ENCODE peak calls at places on chromosomes 11 and 22, in four cellular contexts. H is body of pancreas, P is caudate nucleus, T is cardiac muscle cell. Q is an unnamed sample.

GRCh38 chr11:134560066-134560465 is 148.0 kb upstream of the B3GAT1 start:
- DNase-seq in P (no peak), T (no peak), H (no peak), Q (no peak)

GRCh38 chr11:67776834-67777530 is 102.6 kb upstream of the ALDH3B2 start:
- DNase-seq in P (no peak), H (no peak), T (peak), Q (no peak)

GRCh38 chr11:2779981-2780849 is 80.4 kb upstream of the KCNQ1OT1 start:
- DNase-seq in P (no peak), T (peak), H (peak), Q (peak)

GRCh38 chr11:47271328-47271727 is 1.4 kb downstream of the MADD start:
- DNase-seq in H (no peak), P (no peak), T (no peak), Q (no peak)

GRCh38 chr11:92511522-92512203 is 287.0 kb downstream of the FAT3 start:
- DNase-seq in H (no peak), T (no peak), P (no peak), Q (no peak)

GRCh38 chr11:86062719-86063118 is 6.2 kb downstream of the PICALM start:
- DNase-seq in P (no peak), H (no peak), T (no peak), Q (no peak)

GRCh38 chr11:116692318-116693106 is 80.3 kb downstream of the BUD13 start:
- DNase-seq in P (no peak), T (no peak), H (peak), Q (no peak)

GRCh38 chr11:67648140-67648795 is 2.3 kb downstream of the ACY3 start:
- DNase-seq in P (no peak), T (no peak), H (peak), Q (peak)

GRCh38 chr11:62805991-62806441 is 776 bp upstream of the NXF1 start:
- DNase-seq in P (no peak), H (no peak), T (peak), Q (no peak)

GRCh38 chr11:19597194-19597593 is 115.4 kb upstream of the NAV2 start:
- DNase-seq in H (no peak), T (peak), P (no peak), Q (no peak)

GRCh38 chr22:49373289-49373666 is 454.4 kb downstream of the BRD1 start:
- DNase-seq in T (no peak), P (no peak), H (no peak), Q (no peak)
- H3K27ac ChIP-seq in T (no peak), P (no peak), H (no peak), Q (no peak)

DNA sequence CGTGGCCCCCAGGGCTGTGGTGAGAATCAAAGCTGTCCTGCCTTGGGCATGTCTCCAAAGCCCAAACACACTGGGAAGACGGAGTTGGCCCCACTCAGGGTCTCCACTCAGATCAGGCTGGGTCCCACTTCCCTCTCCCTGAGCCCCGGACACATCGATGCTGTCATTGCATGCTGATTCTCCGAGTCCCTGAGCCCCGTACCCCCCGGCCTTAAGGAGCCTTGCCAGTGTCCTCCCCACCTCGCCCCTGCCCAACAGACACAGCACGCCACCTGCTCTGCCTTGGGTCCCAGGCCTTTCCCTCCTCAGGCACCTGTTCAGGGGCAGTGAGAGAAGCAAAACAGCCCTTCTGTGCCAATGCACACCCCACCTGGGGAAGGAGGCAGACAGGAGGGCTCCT is 14.6 kb downstream of the EIF1AD start:
- DNase-seq in H (no peak), T (no peak), P (no peak), Q (no peak)
- H3K27ac ChIP-seq in H (no peak), T (no peak), P (no peak), Q (no peak)

GRCh38 chr22:37273126-37273845 is 9.0 kb upstream of the CYTH4 start:
- DNase-seq in P (no peak), T (peak), H (no peak), Q (no peak)
- H3K27ac ChIP-seq in P (no peak), T (no peak), H (no peak), Q (no peak)

DNA sequence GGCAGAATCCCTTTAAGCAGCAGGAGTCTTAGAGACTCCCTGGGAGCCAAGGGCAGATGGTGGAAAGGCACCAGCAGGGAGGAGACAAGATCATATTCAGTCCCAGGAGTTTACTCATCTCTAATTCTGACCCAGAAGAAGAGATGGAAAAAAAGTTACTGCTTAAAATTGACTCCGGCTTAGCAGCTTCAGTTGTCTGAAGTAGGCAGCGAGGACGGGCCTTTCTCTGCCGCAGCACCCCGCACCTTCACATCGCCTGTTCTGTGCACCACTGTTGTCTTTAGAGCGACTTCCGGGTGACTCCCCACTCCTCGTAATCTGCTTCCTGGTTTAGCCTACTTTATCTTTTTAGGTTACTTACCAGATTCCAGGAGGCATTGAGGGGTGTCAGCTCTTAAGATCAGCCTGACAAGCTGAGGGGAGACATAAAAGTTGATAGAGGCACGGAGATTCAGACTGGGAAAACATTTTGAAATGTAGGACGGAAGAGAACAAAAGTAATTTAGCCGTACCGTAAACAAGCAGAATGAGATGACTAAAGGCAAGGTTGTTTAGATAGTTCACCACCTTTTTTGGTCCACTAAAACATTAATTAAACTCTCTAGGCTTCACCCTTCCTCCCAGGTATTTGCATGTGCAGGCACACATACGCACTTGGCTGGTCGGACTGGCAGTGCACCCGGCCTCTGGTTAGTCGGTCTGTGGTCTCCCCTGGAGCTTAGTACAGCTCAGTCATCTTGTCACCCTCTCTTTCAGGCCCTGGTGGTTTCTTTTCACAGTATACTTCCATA is 74.3 kb downstream of the CECR2 start:
- DNase-seq in T (no peak), P (no peak), H (no peak), Q (no peak)
- H3K27ac ChIP-seq in T (peak), P (no peak), H (no peak), Q (peak)

GRCh38 chr22:35538801-35539321 is 1.8 kb upstream of the RASD2 start:
- DNase-seq in T (peak), H (peak), P (no peak), Q (no peak)
- H3K27ac ChIP-seq in T (no peak), H (no peak), P (no peak), Q (no peak)